ENCODE peak calls at places on chromosomes 1 and 21, in nine cellular contexts. Q, S, U, V, B, A, N, R and M are unnamed samples.

GRCh38 chr1:8423134-8423701 is 105.3 kb downstream of the SLC45A1 start:
- DNase-seq in S (peak), R (no peak), Q (no peak), B (no peak), V (no peak), N (no peak), U (peak), A (peak), M (no peak)

GRCh38 chr1:62198781-62199125 is 4.1 kb downstream of the L1TD1 start:
- DNase-seq in R (no peak), Q (no peak), B (no peak), U (no peak), A (no peak), S (peak), V (no peak), N (no peak), M (peak)

GRCh38 chr1:162376754-162377153 is at the start of gene SPATA46:
- DNase-seq in Q (no peak), U (no peak), N (no peak), R (no peak), A (no peak), V (no peak), S (no peak), B (no peak), M (no peak)

GRCh38 chr1:35560256-35561225 is 2.9 kb downstream of the NCDN start:
- DNase-seq in V (no peak), U (no peak), S (peak), Q (no peak), B (no peak), A (peak), R (no peak), N (no peak), M (peak)

GRCh38 chr1:116474921-116475849 is 95.6 kb downstream of the CD58 start:
- DNase-seq in S (peak), R (no peak), U (no peak), B (no peak), V (no peak), A (peak), Q (no peak), N (no peak), M (no peak)

GRCh38 chr1:221234821-221235220 is 355.6 kb downstream of the HLX start:
- DNase-seq in V (no peak), U (no peak), R (no peak), B (no peak), Q (no peak), N (peak), A (no peak), S (no peak), M (no peak)

GRCh38 chr1:34985063-34985770 is at the start of gene TMEM35B:
- DNase-seq in B (peak), V (peak), N (peak), A (peak), S (peak), Q (peak), U (peak), R (no peak), M (peak)

GRCh38 chr1:206891412-206891811 is 5.8 kb upstream of the IL24 start:
- DNase-seq in B (no peak), U (no peak), V (no peak), N (no peak), A (no peak), S (no peak), Q (no peak), R (no peak), M (no peak)

GRCh38 chr1:22925111-22925510 is 47.6 kb downstream of the LACTBL1 start:
- DNase-seq in B (no peak), V (no peak), N (no peak), R (no peak), U (no peak), S (no peak), A (no peak), Q (no peak), M (no peak)

GRCh38 chr1:42013881-42014470 is 95.3 kb upstream of the HIVEP3 start:
- DNase-seq in R (no peak), Q (peak), V (no peak), U (peak), S (no peak), N (no peak), B (no peak), A (no peak), M (peak)

GRCh38 chr1:173888749-173889148 is 20.6 kb downstream of the ZBTB37 start:
- DNase-seq in A (no peak), V (no peak), R (no peak), B (no peak), U (no peak), Q (no peak), S (no peak), N (no peak), M (no peak)

GRCh38 chr1:88983791-88984552 is 8.5 kb downstream of the KYAT3 start:
- DNase-seq in B (no peak), V (peak), U (no peak), Q (peak), S (no peak), N (peak), R (no peak), A (no peak), M (peak)

GRCh38 chr1:119828266-119828665 is 17.0 kb upstream of the REG4 start:
- DNase-seq in A (no peak), Q (no peak), S (no peak), U (no peak), R (peak), V (no peak), N (no peak), B (no peak), M (no peak)

GRCh38 chr1:70333245-70333644 is 21.3 kb downstream of the ANKRD13C start:
- DNase-seq in N (no peak), Q (no peak), A (no peak), V (no peak), S (no peak), B (no peak), U (no peak), R (no peak), M (no peak)

GRCh38 chr1:203402609-203403337 is 51.9 kb upstream of the FMOD start:
- DNase-seq in S (no peak), V (no peak), A (no peak), U (peak), B (no peak), N (peak), Q (no peak), R (peak), M (peak)

GRCh38 chr1:85611856-85612255 is 31.3 kb downstream of the CCN1 start:
- DNase-seq in S (peak), V (no peak), Q (no peak), B (no peak), N (peak), R (peak), A (peak), U (peak), M (peak)

GRCh38 chr1:81832573-81832972 is 31.8 kb downstream of the ADGRL2 start:
- DNase-seq in R (peak), N (peak), B (no peak), V (no peak), U (no peak), A (peak), Q (no peak), S (no peak), M (peak)

GRCh38 chr1:167722152-167722869 is 529 bp downstream of the MPZL1 start:
- DNase-seq in V (peak), A (no peak), N (peak), S (peak), B (no peak), R (no peak), Q (no peak), U (no peak), M (no peak)

GRCh38 chr1:15038232-15039016 is 115.1 kb upstream of the TMEM51 start:
- DNase-seq in A (no peak), R (no peak), N (peak), Q (peak), S (no peak), U (no peak), V (no peak), B (peak), M (no peak)

GRCh38 chr1:67013573-67013972 is 40.4 kb downstream of the SLC35D1 start:
- DNase-seq in S (no peak), V (no peak), N (peak), Q (no peak), U (no peak), A (no peak), R (peak), B (no peak), M (peak)

GRCh38 chr21:42859891-42860230 is 19.5 kb downstream of the WDR4 start:
- DNase-seq in S (no peak), U (no peak), A (no peak), Q (no peak), N (no peak), V (no peak), R (no peak), B (no peak), M (no peak)

GRCh38 chr1:226549937-226550670 is 1.5 kb downstream of the STUM start:
- DNase-seq in S (peak), N (no peak), B (no peak), V (peak), R (no peak), A (peak), U (no peak), Q (peak), M (no peak)

GRCh38 chr1:43311521-43311920 is 10.7 kb downstream of the TIE1 start:
- DNase-seq in S (no peak), U (no peak), A (no peak), V (no peak), B (no peak), R (no peak), N (no peak), Q (no peak), M (no peak)

GRCh38 chr1:53237638-53238037 is 680 bp downstream of the MAGOH start:
- DNase-seq in B (no peak), N (no peak), S (no peak), R (no peak), Q (no peak), U (no peak), A (no peak), V (no peak), M (no peak)

GRCh38 chr1:98086796-98087195 is 166.0 kb upstream of the DPYD start:
- DNase-seq in Q (no peak), A (no peak), S (no peak), N (peak), R (peak), B (peak), U (no peak), V (peak), M (peak)

GRCh38 chr1:234212764-234213406 is 160.4 kb upstream of the COA6 start:
- DNase-seq in S (peak), U (no peak), Q (peak), A (no peak), B (peak), R (no peak), V (no peak), N (peak), M (peak)

GRCh38 chr1:156813750-156814570 is 2.7 kb downstream of the SH2D2A start:
- DNase-seq in A (peak), S (peak), V (peak), N (no peak), B (peak), U (peak), R (no peak), Q (no peak), M (peak)

GRCh38 chr1:228210684-228211083 is 2.8 kb downstream of the OBSCN start:
- DNase-seq in S (no peak), R (no peak), N (no peak), U (no peak), B (no peak), A (no peak), V (no peak), Q (no peak), M (no peak)

GRCh38 chr1:235391879-235392278 is 24.7 kb downstream of the TBCE start:
- DNase-seq in R (no peak), U (no peak), S (no peak), A (no peak), V (no peak), Q (no peak), N (no peak), B (no peak), M (no peak)

GRCh38 chr1:209207126-209207700 is 376.3 kb upstream of the CAMK1G start:
- DNase-seq in B (no peak), S (no peak), Q (no peak), R (no peak), A (no peak), U (no peak), N (no peak), V (no peak), M (peak)

GRCh38 chr1:216193839-216194443 is 229.3 kb downstream of the USH2A start:
- DNase-seq in A (no peak), Q (no peak), B (no peak), V (no peak), U (no peak), S (no peak), N (no peak), R (no peak), M (no peak)

GRCh38 chr1:183070234-183070922 is 47.2 kb downstream of the LAMC1 start:
- DNase-seq in S (no peak), B (no peak), Q (no peak), A (no peak), V (no peak), U (no peak), R (no peak), N (no peak), M (peak)
- H3K4me3 ChIP-seq in S (no peak), B (no peak), Q (no peak), A (no peak), V (no peak), U (no peak), R (no peak), N (no peak), M (no peak)

DNA sequence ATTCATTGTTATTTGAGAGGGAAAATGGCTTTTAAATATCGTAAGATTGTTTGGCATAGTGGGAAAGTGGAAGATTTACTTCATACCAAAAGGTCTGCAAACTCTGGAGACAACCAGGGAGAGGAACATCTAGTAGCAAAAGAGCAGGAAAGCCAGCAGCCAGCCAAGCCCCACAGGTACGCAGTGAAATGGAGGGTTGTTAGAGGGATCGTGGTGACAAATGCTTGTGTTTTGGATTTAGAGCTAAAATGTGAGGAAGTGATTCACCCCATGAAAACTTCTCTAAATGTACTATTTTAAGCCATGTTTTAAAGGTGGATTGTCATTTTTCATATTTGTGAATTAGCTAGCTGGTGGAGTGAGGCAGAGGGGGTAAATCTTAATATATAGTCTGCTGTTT is 69.3 kb downstream of the RPS6KC1 start:
- DNase-seq in N (no peak), U (no peak), R (no peak), S (no peak), Q (no peak), B (no peak), A (no peak), V (no peak), M (no peak)
- H3K4me3 ChIP-seq in N (no peak), U (no peak), R (no peak), S (no peak), Q (no peak), B (no peak), A (no peak), V (no peak), M (no peak)

GRCh38 chr1:177443003-177443402 is 272.2 kb downstream of the BRINP2 start:
- DNase-seq in R (no peak), V (no peak), N (no peak), B (no peak), Q (no peak), U (no peak), A (no peak), S (no peak), M (no peak)

GRCh38 chr1:177451191-177451590 is 280.4 kb downstream of the BRINP2 start:
- DNase-seq in Q (no peak), A (no peak), S (no peak), B (no peak), V (no peak), N (no peak), R (no peak), U (no peak), M (no peak)

GRCh38 chr1:177444997-177445746 is 274.4 kb downstream of the BRINP2 start:
- DNase-seq in U (no peak), A (no peak), S (no peak), Q (no peak), B (no peak), V (no peak), N (no peak), R (no peak), M (no peak)

DNA sequence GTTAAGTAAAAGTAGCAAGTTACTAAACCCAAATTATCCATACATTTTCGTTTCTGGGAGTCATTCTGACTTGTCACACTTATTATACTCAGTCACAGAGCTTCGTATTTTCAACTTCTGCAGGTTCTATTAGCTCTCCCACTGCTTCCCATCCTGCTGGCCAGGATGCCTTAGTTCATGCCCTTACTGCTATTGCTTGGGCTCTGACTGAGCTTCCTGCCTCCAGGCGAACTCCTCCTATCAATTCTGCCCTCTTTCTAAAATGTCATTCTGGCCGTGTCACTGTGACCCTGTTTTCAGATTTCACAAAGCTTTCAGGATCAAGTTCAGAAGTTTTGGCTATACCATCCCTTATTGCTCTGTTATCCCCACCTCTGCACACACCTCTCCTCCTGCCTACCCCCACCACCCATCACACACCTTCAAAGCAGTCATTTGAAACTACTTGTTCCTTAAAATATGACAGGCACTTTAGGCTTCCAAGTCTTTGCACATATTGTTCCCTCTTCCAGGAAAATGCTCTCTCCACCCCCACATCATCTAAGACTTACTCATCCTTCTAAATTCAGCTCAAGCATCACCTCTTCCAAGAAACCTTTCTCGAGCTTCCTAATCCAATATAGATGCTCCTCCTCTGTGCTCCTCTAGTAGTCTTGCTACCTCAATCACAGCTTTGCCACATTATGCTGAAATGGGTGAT is 278.0 kb downstream of the BRINP2 start:
- DNase-seq in U (no peak), R (no peak), V (no peak), A (no peak), N (peak), Q (no peak), B (no peak), S (no peak), M (peak)
- H3K4me3 ChIP-seq in U (no peak), R (no peak), V (no peak), A (no peak), N (no peak), Q (no peak), B (no peak), S (no peak), M (no peak)

GRCh38 chr1:186681136-186681535 is 913 bp upstream of the PTGS2 start:
- DNase-seq in U (no peak), Q (no peak), V (no peak), A (no peak), S (no peak), N (peak), B (no peak), R (no peak), M (peak)
- H3K4me3 ChIP-seq in U (peak), Q (no peak), V (no peak), A (peak), S (no peak), N (peak), B (peak), R (peak), M (peak)

DNA sequence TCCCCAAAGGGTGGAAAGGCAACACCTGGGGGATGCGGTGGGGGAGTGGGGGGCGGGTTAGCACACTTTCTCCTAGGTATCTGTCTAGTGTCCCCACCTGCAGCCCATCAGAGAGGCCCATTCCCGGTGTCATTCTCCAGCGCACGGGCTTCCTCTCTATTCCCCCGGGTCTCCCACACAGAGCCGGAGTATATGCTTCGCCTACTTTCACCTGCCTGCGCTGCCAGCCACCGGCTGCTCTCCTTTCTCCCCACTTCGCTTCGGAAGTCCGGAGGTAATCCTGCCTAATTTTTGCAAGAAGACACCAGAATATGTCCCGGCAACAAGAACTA is 852 bp downstream of the RGS7 start:
- DNase-seq in R (no peak), N (no peak), Q (no peak), B (no peak), U (no peak), V (no peak), S (no peak), A (no peak), M (no peak)
- H3K4me3 ChIP-seq in R (peak), N (peak), Q (no peak), B (peak), U (peak), V (peak), S (no peak), A (no peak), M (peak)

DNA sequence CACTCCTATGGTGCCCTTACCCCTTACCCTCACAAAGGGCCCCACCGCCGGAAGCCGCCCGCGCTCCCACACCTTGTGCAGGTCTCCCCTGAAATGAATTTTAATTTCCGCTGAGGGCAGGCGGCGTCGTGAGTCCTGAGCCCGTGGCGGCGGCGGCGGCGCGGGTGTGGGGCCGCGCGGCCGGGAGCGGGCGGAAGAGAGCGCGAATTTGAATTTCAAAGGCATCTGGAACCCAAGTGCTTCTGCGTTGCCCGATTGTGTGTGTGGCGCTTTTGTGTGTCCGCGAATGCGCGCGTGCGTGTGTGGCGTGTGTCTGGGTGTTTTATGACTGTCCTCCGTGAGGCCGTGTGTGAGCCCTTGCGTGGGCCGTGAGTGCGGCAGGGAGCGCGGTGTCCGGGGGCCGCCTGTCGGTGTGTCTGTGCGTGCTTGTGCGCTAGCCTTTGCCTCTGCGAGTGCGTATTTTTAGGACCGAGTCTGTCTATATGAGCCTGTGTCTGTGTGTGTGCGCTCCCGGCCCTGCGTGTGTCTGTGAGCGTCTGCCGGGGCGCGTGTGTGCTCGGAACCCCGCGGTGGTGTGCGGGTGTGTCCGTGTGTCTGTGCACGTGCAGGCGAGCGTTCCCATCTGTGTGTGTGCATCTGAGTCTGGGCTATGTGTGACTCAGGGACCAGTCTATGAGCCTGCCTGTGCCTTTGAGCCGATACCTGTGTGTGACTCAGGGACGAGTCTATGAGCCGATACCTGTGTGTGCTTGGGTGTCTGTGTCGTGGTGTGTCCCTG is 7.9 kb upstream of the ADGRB2 start:
- DNase-seq in U (no peak), N (no peak), S (no peak), Q (no peak), B (no peak), V (no peak), R (no peak), A (no peak), M (peak)
- H3K4me3 ChIP-seq in U (peak), N (no peak), S (no peak), Q (no peak), B (peak), V (peak), R (peak), A (peak), M (peak)